ENCODE peak calls at places on chromosomes 6 and 20, in nine cellular contexts. D is HepG2, X is K562, K is adrenal gland, V is IMR-90, W is A549, J is heart left ventricle, N is H54, A is transverse colon. H is an unnamed sample.

GRCh38 chr6:75760320-75760719 is 11.3 kb downstream of the MYO6 start:
- DNase-seq in D (no peak), X (no peak), K (no peak), V (no peak), W (no peak), J (no peak), N (no peak), A (no peak), H (no peak)

GRCh38 chr6:150599199-150600002 is at the start of gene PLEKHG1:
- DNase-seq in D (no peak), X (peak), K (peak), V (no peak), W (peak), J (peak), N (peak), A (peak), H (peak)

GRCh38 chr20:53162251-53162835 is 190.2 kb downstream of the TSHZ2 start:
- DNase-seq in D (no peak), X (peak), K (peak), V (peak), W (peak), J (peak), N (peak), A (peak), H (no peak)

GRCh38 chr6:35400901-35401311 is 51.2 kb upstream of the FANCE start:
- DNase-seq in D (no peak), X (no peak), K (peak), V (peak), W (no peak), J (no peak), N (no peak), A (peak), H (no peak)

GRCh38 chr20:51811040-51811351 is 8.7 kb upstream of the SALL4 start:
- DNase-seq in D (peak), X (no peak), K (no peak), V (peak), W (no peak), J (no peak), N (no peak), A (no peak), H (no peak)

GRCh38 chr6:45433533-45434400 is 56.0 kb upstream of the SUPT3H start:
- DNase-seq in D (no peak), X (no peak), K (no peak), V (no peak), W (no peak), J (no peak), N (no peak), A (no peak), H (peak)

GRCh38 chr6:22231616-22232015 is 65.2 kb downstream of the PRL start:
- DNase-seq in D (no peak), X (no peak), K (no peak), V (peak), W (no peak), J (no peak), N (no peak), A (no peak), H (no peak)

GRCh38 chr6:118745156-118745555 is 93.8 kb upstream of the CEP85L start:
- DNase-seq in D (no peak), X (no peak), K (no peak), V (no peak), W (no peak), J (no peak), N (no peak), A (no peak), H (no peak)

DNA sequence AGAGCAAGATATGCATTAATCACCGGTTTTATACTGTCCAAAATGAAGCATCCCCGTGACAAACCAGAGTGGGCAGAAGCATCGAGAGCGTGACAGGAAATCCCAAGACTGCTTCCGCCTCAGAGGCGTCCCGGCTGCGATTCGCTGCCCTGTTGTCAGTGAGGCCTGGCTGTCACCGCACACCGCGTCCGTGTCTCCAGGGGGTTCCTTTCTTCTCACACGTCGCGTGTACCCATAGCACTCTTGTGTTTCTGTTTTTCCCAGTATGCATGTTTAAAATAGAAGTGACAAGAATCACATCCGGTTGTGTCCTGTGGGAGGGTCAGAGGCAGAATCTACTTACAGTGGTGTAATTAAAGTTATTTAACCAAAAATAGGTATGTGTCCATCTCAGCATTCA is 8.3 kb upstream of the ADRM1 start:
- DNase-seq in D (no peak), X (no peak), K (no peak), V (no peak), W (no peak), J (no peak), N (no peak), A (no peak), H (no peak)
- TF ChIP-seq POLR2A in D (no peak), X (no peak), K (no peak), V (no peak), W (no peak), J (no peak), N (no peak), A (no peak), H (no peak)

GRCh38 chr20:47502801-47503239 is 1.1 kb downstream of the NCOA3 start:
- DNase-seq in D (peak), X (peak), K (no peak), V (peak), W (peak), J (no peak), N (no peak), A (no peak), H (peak)
- TF ChIP-seq POLR2A in D (no peak), X (no peak), K (peak), V (no peak), W (no peak), J (no peak), N (no peak), A (peak), H (no peak)

GRCh38 chr6:1031671-1032070 is 280.2 kb upstream of the FOXQ1 start:
- DNase-seq in D (no peak), X (no peak), K (no peak), V (no peak), W (no peak), J (no peak), N (no peak), A (no peak), H (no peak)
- TF ChIP-seq POLR2A in D (no peak), X (no peak), K (no peak), V (no peak), W (no peak), J (no peak), N (no peak), A (no peak), H (no peak)

GRCh38 chr6:156952401-156952800 is 175.2 kb downstream of the ARID1B start:
- DNase-seq in D (no peak), X (no peak), K (no peak), V (no peak), W (no peak), J (no peak), N (no peak), A (no peak), H (no peak)
- TF ChIP-seq POLR2A in D (no peak), X (no peak), K (no peak), V (no peak), W (no peak), J (no peak), N (no peak), A (no peak), H (no peak)

GRCh38 chr20:32189123-32189410 is 18.5 kb downstream of the PLAGL2 start:
- DNase-seq in D (no peak), X (no peak), K (no peak), V (no peak), W (no peak), J (no peak), N (no peak), A (no peak), H (no peak)

GRCh38 chr20:32191422-32191821 is 16.1 kb downstream of the PLAGL2 start:
- DNase-seq in D (no peak), X (no peak), K (no peak), V (no peak), W (no peak), J (no peak), N (no peak), A (no peak), H (no peak)

GRCh38 chr20:32188376-32189122 is 19.0 kb downstream of the PLAGL2 start:
- DNase-seq in D (no peak), X (no peak), K (no peak), V (no peak), W (no peak), J (no peak), N (no peak), A (no peak), H (no peak)

GRCh38 chr20:32190608-32191415 is 16.7 kb downstream of the PLAGL2 start:
- DNase-seq in D (no peak), X (no peak), K (no peak), V (no peak), W (no peak), J (no peak), N (no peak), A (no peak), H (peak)

GRCh38 chr20:32189691-32190607 is 17.6 kb downstream of the PLAGL2 start:
- DNase-seq in D (no peak), X (no peak), K (peak), V (peak), W (no peak), J (peak), N (no peak), A (peak), H (peak)
- TF ChIP-seq POLR2A in D (no peak), X (no peak), K (no peak), V (no peak), W (no peak), J (no peak), N (no peak), A (no peak), H (peak)

GRCh38 chr20:347317-347639 is 367 bp downstream of the NRSN2 start:
- DNase-seq in D (no peak), X (no peak), K (peak), V (no peak), W (no peak), J (no peak), N (no peak), A (no peak), H (no peak)

GRCh38 chr20:346033-346639 is 775 bp upstream of the NRSN2 start:
- DNase-seq in D (no peak), X (no peak), K (no peak), V (no peak), W (no peak), J (no peak), N (no peak), A (no peak), H (no peak)

GRCh38 chr20:346640-347316 is at the start of gene NRSN2:
- DNase-seq in D (peak), X (peak), K (peak), V (peak), W (peak), J (peak), N (peak), A (peak), H (peak)

GRCh38 chr20:348972-349841 is 2.3 kb downstream of the NRSN2 start:
- DNase-seq in D (no peak), X (no peak), K (no peak), V (no peak), W (no peak), J (no peak), N (no peak), A (no peak), H (no peak)

GRCh38 chr20:347640-348484 is 951 bp downstream of the NRSN2 start:
- DNase-seq in D (peak), X (peak), K (peak), V (peak), W (peak), J (peak), N (peak), A (peak), H (peak)
- TF ChIP-seq POLR2A in D (peak), X (peak), K (peak), V (peak), W (peak), J (peak), N (peak), A (peak), H (peak)

GRCh38 chr20:38804682-38805501 is 605 bp upstream of the PPP1R16B start:
- DNase-seq in D (no peak), X (peak), K (no peak), V (no peak), W (no peak), J (no peak), N (no peak), A (peak), H (peak)

GRCh38 chr20:38806855-38807655 is 1.6 kb downstream of the PPP1R16B start:
- DNase-seq in D (no peak), X (no peak), K (no peak), V (no peak), W (no peak), J (no peak), N (no peak), A (peak), H (peak)

GRCh38 chr20:38805958-38806854 is 709 bp downstream of the PPP1R16B start:
- DNase-seq in D (no peak), X (peak), K (peak), V (no peak), W (no peak), J (no peak), N (no peak), A (peak), H (peak)

GRCh38 chr20:38804243-38804642 is 1.3 kb upstream of the PPP1R16B start:
- DNase-seq in D (no peak), X (no peak), K (no peak), V (no peak), W (no peak), J (no peak), N (no peak), A (no peak), H (no peak)

GRCh38 chr20:38805502-38805957 is at the start of gene PPP1R16B:
- DNase-seq in D (no peak), X (peak), K (peak), V (no peak), W (peak), J (peak), N (no peak), A (peak), H (peak)
- TF ChIP-seq POLR2A in D (no peak), X (peak), K (peak), V (no peak), W (no peak), J (peak), N (no peak), A (peak), H (peak)